ENCODE peak calls at places on chromosome 13, in four cellular contexts. J is astrocyte of the cerebellum; X is GM12865; M is stimulated activated CD4-positive, alpha-beta T cell treated with anti-CD3 and anti-CD28 coated beads, Interleukin-15, amount 100 ng/mL, for 24 hours. A is an unnamed sample.

GRCh38 chr13:34816118-34816517 is 126.0 kb upstream of the NBEA start:
- DNase-seq in M (no peak), X (no peak), J (no peak), A (no peak)

GRCh38 chr13:34462843-34463242 is 479.2 kb upstream of the NBEA start:
- DNase-seq in X (no peak), J (peak; percentile 3), M (no peak), A (no peak)

GRCh38 chr13:41652735-41653361 is 195.5 kb downstream of the RGCC start:
- DNase-seq in X (peak; percentile 58), J (peak; percentile 68), M (peak; percentile 42), A (peak; percentile 33)

GRCh38 chr13:35592457-35592856 is 116.0 kb upstream of the MAB21L1 start:
- DNase-seq in J (no peak), M (no peak), X (no peak), A (no peak)

GRCh38 chr13:108964601-108965000 is 335.2 kb downstream of the MYO16 start:
- DNase-seq in J (no peak), X (no peak), M (no peak), A (no peak)

GRCh38 chr13:41615520-41615838 is 158.1 kb downstream of the RGCC start:
- DNase-seq in J (no peak), M (no peak), X (no peak), A (no peak)

GRCh38 chr13:55661505-55661904 is 1479.2 kb upstream of the PRR20A start:
- DNase-seq in M (no peak), X (no peak), J (no peak), A (no peak)

GRCh38 chr13:34657716-34658115 is 284.4 kb upstream of the NBEA start:
- DNase-seq in X (no peak), J (peak; percentile 19), M (no peak), A (no peak)

GRCh38 chr13:26534036-26534726 is 23.3 kb upstream of the WASF3 start:
- DNase-seq in M (no peak), X (no peak), J (no peak), A (no peak)

GRCh38 chr13:32165791-32166190 is 134.2 kb downstream of the FRY start:
- DNase-seq in X (no peak), M (no peak), J (no peak), A (no peak)

GRCh38 chr13:37319041-37319443 is 213.6 kb upstream of the CSNK1A1L start:
- DNase-seq in X (no peak), M (no peak), J (no peak), A (no peak)

GRCh38 chr13:42821437-42821836 is 40.1 kb downstream of the FAM216B start:
- DNase-seq in X (no peak), M (no peak), J (peak; percentile 77), A (no peak)

GRCh38 chr13:21458457-21458815 is 667 bp downstream of the ZDHHC20 start:
- DNase-seq in J (no peak), X (peak; percentile 76), M (peak; percentile 74), A (peak; percentile 62)

A was measured in neural progenitor cell.